ENCODE peak calls at places on chromosomes 5 and 9, in seven cellular contexts. Z is endothelial cell, S is left ventricle myocardium inferior, L is psoas muscle, F is NCI-H82, G is GM13977, Q is PC-3. K is an unnamed sample.

GRCh38 chr5:104431946-104432345 is 869.4 kb upstream of the NUDT12 start:
- DNase-seq in Z (no peak), S (no peak), L (no peak), F (peak), G (no peak), Q (no peak), K (no peak)

GRCh38 chr5:61866930-61867329 is 439.1 kb upstream of the KIF2A start:
- DNase-seq in Z (no peak), S (no peak), L (no peak), F (no peak), G (peak), Q (peak), K (no peak)

GRCh38 chr9:93186151-93186715 is 2.3 kb downstream of the WNK2 start:
- DNase-seq in Z (no peak), S (no peak), L (no peak), F (no peak), G (no peak), Q (no peak), K (peak)

GRCh38 chr9:93646640-93647178 is 70.3 kb downstream of the PHF2 start:
- DNase-seq in Z (peak), S (no peak), L (peak), F (no peak), G (no peak), Q (no peak), K (no peak)

GRCh38 chr5:53333160-53333559 is 147.3 kb upstream of the FST start:
- DNase-seq in Z (no peak), S (no peak), L (no peak), F (no peak), G (no peak), Q (peak), K (no peak)

GRCh38 chr5:176359658-176360057 is 1.9 kb downstream of the KIAA1191 start:
- DNase-seq in Z (no peak), S (no peak), L (no peak), F (no peak), G (no peak), Q (peak), K (no peak)

GRCh38 chr5:158382473-158382872 is 523.5 kb upstream of the CLINT1 start:
- DNase-seq in Z (no peak), S (peak), L (peak), F (peak), G (peak), Q (peak), K (peak)

GRCh38 chr9:33517373-33517772 is 6.7 kb upstream of the ANKRD18B start:
- DNase-seq in Z (peak), S (no peak), L (no peak), F (peak), G (peak), Q (peak), K (peak)

GRCh38 chr5:131996210-131997025 is 15.0 kb downstream of the ACSL6 start:
- DNase-seq in Z (peak), S (no peak), L (peak), F (peak), G (no peak), Q (peak), K (no peak)

GRCh38 chr9:20714442-20715415 is 30.7 kb downstream of the FOCAD start:
- DNase-seq in Z (no peak), S (no peak), L (no peak), F (no peak), G (no peak), Q (no peak), K (no peak)

GRCh38 chr5:72468606-72469005 is 38.6 kb downstream of the ZNF366 start:
- DNase-seq in Z (no peak), S (no peak), L (no peak), F (no peak), G (no peak), Q (no peak), K (no peak)

GRCh38 chr5:79464695-79465332 is 49.1 kb downstream of the HOMER1 start:
- DNase-seq in Z (no peak), S (no peak), L (no peak), F (peak), G (peak), Q (peak), K (peak)

GRCh38 chr9:114273461-114273881 is 49.4 kb upstream of the ORM1 start:
- DNase-seq in Z (no peak), S (peak), L (peak), F (no peak), G (no peak), Q (no peak), K (no peak)

GRCh38 chr5:115686692-115687054 is 60.8 kb upstream of the TMED7 start:
- DNase-seq in Z (no peak), S (no peak), L (no peak), F (no peak), G (no peak), Q (peak), K (no peak)

GRCh38 chr5:175851727-175852126 is 19.7 kb upstream of the CPLX2 start:
- DNase-seq in Z (no peak), S (no peak), L (no peak), F (no peak), G (no peak), Q (no peak), K (no peak)